ENCODE peak calls at places on chromosomes 16 and 17, in five cellular contexts. N is hepatocyte, C is OCI-LY7, W is H1, E is fibroblast of lung. R is an unnamed sample.

GRCh38 chr16:5065813-5066212 is at the start of gene C16orf89:
- DNase-seq in E (no peak), W (no peak), N (no peak), C (no peak), R (no peak)

GRCh38 chr17:66691644-66692500 is 143.0 kb upstream of the CACNG5 start:
- DNase-seq in N (no peak), C (no peak), E (no peak), W (no peak), R (peak; percentile 84)

GRCh38 chr17:42409467-42410351 is 13.3 kb downstream of the CAVIN1 start:
- DNase-seq in N (peak; percentile 54), E (peak; percentile 88), W (no peak), C (no peak), R (peak; percentile 99)

GRCh38 chr16:75097941-75098897 is 18.4 kb downstream of the LDHD start:
- DNase-seq in E (no peak), N (no peak), C (no peak), W (no peak), R (peak; percentile 77)

GRCh38 chr17:7328840-7329359 is at the start of gene NEURL4:
- DNase-seq in N (no peak), W (no peak), C (peak; percentile 46), E (no peak), R (peak; percentile 96)

GRCh38 chr17:48351916-48352332 is 78.1 kb downstream of the SKAP1 start:
- DNase-seq in C (peak; percentile 64), E (peak; percentile 43), W (no peak), N (peak; percentile 36), R (peak; percentile 67)

GRCh38 chr17:20073056-20073979 is 64.2 kb downstream of the SPECC1 start:
- DNase-seq in C (no peak), W (no peak), E (peak; percentile 52), N (no peak), R (peak; percentile 78)

GRCh38 chr17:72997559-72997958 is 94.9 kb downstream of the SLC39A11 start:
- DNase-seq in E (peak; percentile 86), C (no peak), N (no peak), W (no peak), R (no peak)

GRCh38 chr16:27777527-27777926 is 227.6 kb downstream of the KATNIP start:
- DNase-seq in C (no peak), E (no peak), N (no peak), W (no peak), R (peak; percentile 42)

GRCh38 chr17:18967806-18968744 is 16.1 kb downstream of the SLC5A10 start:
- DNase-seq in W (no peak), N (peak; percentile 53), E (no peak), C (no peak), R (peak; percentile 65)

GRCh38 chr17:40563371-40564052 is 1.8 kb downstream of the CCR7 start:
- DNase-seq in W (no peak), C (no peak), N (no peak), E (no peak), R (no peak)

GRCh38 chr17:20203761-20204263 is 194.7 kb downstream of the SPECC1 start:
- DNase-seq in W (no peak), N (no peak), C (no peak), E (peak; percentile 68), R (no peak)

GRCh38 chr17:41413353-41413752 is 11.0 kb downstream of the KRT37 start:
- DNase-seq in W (no peak), N (no peak), E (peak; percentile 66), C (no peak), R (no peak)

GRCh38 chr17:80652751-80653330 is 108.2 kb downstream of the RPTOR start:
- DNase-seq in E (peak; percentile 16), N (no peak), C (no peak), W (no peak), R (peak; percentile 36)

GRCh38 chr17:80649200-80649644 is 104.6 kb downstream of the RPTOR start:
- DNase-seq in W (no peak), C (no peak), E (no peak), N (no peak), R (no peak)

GRCh38 chr17:80650751-80651173 is 106.1 kb downstream of the RPTOR start:
- DNase-seq in E (no peak), C (no peak), N (no peak), W (no peak), R (no peak)

GRCh38 chr17:80649672-80650338 is 105.2 kb downstream of the RPTOR start:
- DNase-seq in C (peak; percentile 46), W (peak; percentile 73), E (peak; percentile 88), N (peak; percentile 55), R (peak; percentile 95)

GRCh38 chr17:80650339-80650672 is 105.7 kb downstream of the RPTOR start:
- DNase-seq in E (no peak), N (no peak), W (no peak), C (no peak), R (no peak)
- TF ChIP-seq CTCF in E (no peak), N (peak; percentile 1), W (no peak), C (peak; percentile 48), R (no peak)

GRCh38 chr16:31455601-31456314 is 3.5 kb upstream of the ARMC5 start:
- DNase-seq in N (no peak), C (peak; percentile 61), E (no peak), W (peak; percentile 73), R (peak; percentile 62)

GRCh38 chr16:31453255-31454204 is 5.8 kb upstream of the ARMC5 start:
- DNase-seq in N (peak; percentile 49), C (no peak), E (peak; percentile 49), W (no peak), R (peak; percentile 39)

GRCh38 chr16:31452631-31453106 is 6.6 kb upstream of the ARMC5 start:
- DNase-seq in C (no peak), N (no peak), W (no peak), E (peak; percentile 93), R (peak; percentile 92)

GRCh38 chr16:31451201-31451600 is 8.1 kb upstream of the ARMC5 start:
- DNase-seq in W (no peak), N (no peak), C (no peak), E (no peak), R (no peak)

GRCh38 chr16:31451681-31452351 is 7.5 kb upstream of the ARMC5 start:
- DNase-seq in C (peak; percentile 46), W (no peak), E (peak; percentile 78), N (peak; percentile 89), R (peak; percentile 94)
- H2AFZ ChIP-seq in C (no peak overlapping the region), W (no peak overlapping the region), E (no peak overlapping the region), N (no peak overlapping the region), R (peak overlapping the region; percentile 68)

GRCh38 chr17:44197107-44197506 is 2.6 kb downstream of the ATXN7L3 start:
- DNase-seq in C (no peak), W (no peak), N (no peak), E (no peak), R (no peak)

GRCh38 chr17:44199553-44200477 is at the start of gene ATXN7L3:
- DNase-seq in E (peak; percentile 97), C (peak; percentile 99), N (peak; percentile 100), W (peak; percentile 97), R (peak; percentile 100)

GRCh38 chr17:44200478-44201155 is 933 bp upstream of the ATXN7L3 start:
- DNase-seq in N (peak; percentile 49), W (no peak), C (peak; percentile 76), E (no peak), R (no peak)

GRCh38 chr17:44198721-44199552 is 747 bp downstream of the ATXN7L3 start:
- DNase-seq in W (peak; percentile 74), N (peak; percentile 90), C (peak; percentile 77), E (peak; percentile 30), R (peak; percentile 98)

GRCh38 chr17:44197980-44198720 is 1.5 kb downstream of the ATXN7L3 start:
- DNase-seq in C (peak; percentile 65), E (peak; percentile 42), W (no peak), N (peak; percentile 58), R (peak; percentile 95)
- TF ChIP-seq CTCF in C (peak; percentile 54), E (peak; percentile 16), W (peak; percentile 25), N (peak; percentile 8), R (peak; percentile 33)

GRCh38 chr16:30474062-30474452 is 1.5 kb downstream of the ITGAL start:
- DNase-seq in N (no peak), E (no peak), C (no peak), W (no peak), R (no peak)

GRCh38 chr16:30470632-30471007 is 1.9 kb upstream of the ITGAL start:
- DNase-seq in W (no peak), N (no peak), C (no peak), E (no peak), R (no peak)

GRCh38 chr16:30474684-30475083 is 2.1 kb downstream of the ITGAL start:
- DNase-seq in W (no peak), E (no peak), C (no peak), N (no peak), R (no peak)

GRCh38 chr16:30472328-30472942 is at the start of gene ITGAL:
- DNase-seq in N (no peak), C (peak; percentile 90), W (no peak), E (no peak), R (no peak)

GRCh38 chr16:30473231-30474061 is 904 bp downstream of the ITGAL start:
- DNase-seq in N (no peak), C (no peak), E (no peak), W (no peak), R (no peak)
- H2AFZ ChIP-seq in N (no peak overlapping the region), C (peak overlapping the region; percentile 14), E (no peak overlapping the region), W (peak overlapping the region; percentile 78), R (no peak overlapping the region)